ENCODE peak calls at places on chromosomes 7 and 10, in four cellular contexts. H is M059J, X is lower lobe of right lung, T is H54. J is an unnamed sample.
A peak's percentile ranks its signal among the peaks of the same experiment; 100 is the strongest.

GRCh38 chr10:79407811-79408795 is 37.3 kb downstream of the ZCCHC24 start:
- DNase-seq in H (no peak), T (no peak), X (peak; percentile 42), J (no peak)

GRCh38 chr7:69088185-69088584 is 510.1 kb upstream of the AUTS2 start:
- DNase-seq in X (no peak), T (no peak), H (no peak), J (no peak)

GRCh38 chr7:78587443-78588044 is 789.0 kb downstream of the PHTF2 start:
- DNase-seq in H (peak; percentile 67), T (peak; percentile 12), X (no peak), J (no peak)

GRCh38 chr7:124722292-124722691 is 43.3 kb downstream of the GPR37 start:
- DNase-seq in H (peak; percentile 47), X (no peak), T (peak; percentile 4), J (no peak)

GRCh38 chr7:42790196-42790595 is 121.7 kb downstream of the C7orf25 start:
- DNase-seq in X (no peak), T (no peak), H (peak; percentile 55), J (no peak)

GRCh38 chr10:109904397-109904796 is 18.9 kb downstream of the XPNPEP1 start:
- DNase-seq in X (no peak), H (no peak), T (no peak), J (no peak)

GRCh38 chr10:101087965-101088364 is 26.2 kb downstream of the KAZALD1 start:
- DNase-seq in H (no peak), T (no peak), X (no peak), J (no peak)

GRCh38 chr10:69871074-69871473 is 69.4 kb downstream of the COL13A1 start:
- DNase-seq in X (no peak), H (no peak), T (no peak), J (no peak)

GRCh38 chr10:111990734-111991133 is 192.8 kb downstream of the GPAM start:
- DNase-seq in H (no peak), X (no peak), T (no peak), J (no peak)

GRCh38 chr10:130064783-130065182 is 45.8 kb downstream of the C10orf143 start:
- DNase-seq in H (no peak), X (no peak), T (no peak), J (no peak)

GRCh38 chr7:64879097-64879730 is 23.9 kb upstream of the ZNF273 start:
- DNase-seq in X (no peak), H (peak; percentile 60), T (no peak), J (no peak)

GRCh38 chr7:140723002-140723401 is 26.5 kb downstream of the NDUFB2 start:
- DNase-seq in T (no peak), H (no peak), X (no peak), J (no peak)

GRCh38 chr7:5598261-5598761 is 174.7 kb upstream of the TNRC18 start:
- DNase-seq in T (no peak), X (no peak), H (no peak), J (no peak)

GRCh38 chr10:121112618-121113384 is 261.6 kb downstream of the WDR11 start:
- DNase-seq in H (peak; percentile 35), X (no peak), T (no peak), J (no peak)

GRCh38 chr7:100863406-100863950 is 3.7 kb upstream of the TRIP6 start:
- DNase-seq in H (peak; percentile 98), T (no peak), X (no peak), J (no peak)

J was measured in activated T-helper 9 cell treated with anti-CD3 and anti-CD28 coated beads, Interleukin-2, amount 50 U/mL, for 16 hours.